ENCODE peak calls at places on chromosomes 12 and 14, in ten cellular contexts. S is osteoblast; V is SHP77 treated with DMSO at 0.1 percent for 48 hours; A is memory B cell; M is H7; O is SW 1271; C is stimulated activated CD8-positive, alpha-beta memory T cell treated with anti-CD3 and anti-CD28 coated beads, Interleukin-2, amount 100 ng/mL, for 1 hour; L is NCI-H2029 treated with DMSO at 0.1 percent for 48 hours; G is DMS 273 treated with DMSO at 0.1 percent for 48 hours; W is T-helper 1 cell. Z is an unnamed sample.
A peak's percentile ranks its signal among the peaks of the same experiment; 100 is the strongest.

GRCh38 chr12:90484130-90484529 is 470.8 kb downstream of the CCER1 start:
- DNase-seq in S (no peak), V (no peak), A (no peak), M (no peak), O (no peak), C (no peak), L (no peak), G (no peak), W (no peak), Z (no peak)

GRCh38 chr12:67826946-67827719 is 162.1 kb upstream of the IFNG-AS1 start:
- DNase-seq in S (no peak), V (no peak), A (no peak), M (no peak), O (no peak), C (no peak), L (no peak), G (peak; percentile 0), W (no peak), Z (no peak)

GRCh38 chr14:26403760-26404159 is 194.1 kb downstream of the NOVA1 start:
- DNase-seq in S (no peak), V (no peak), A (no peak), M (no peak), O (no peak), C (no peak), L (no peak), G (no peak), W (no peak), Z (no peak)

GRCh38 chr12:18990866-18991265 is 138.7 kb upstream of the PLEKHA5 start:
- DNase-seq in S (no peak), V (no peak), A (no peak), M (no peak), O (no peak), C (no peak), L (no peak), G (no peak), W (no peak), Z (no peak)

GRCh38 chr12:48000878-48001321 is 3.4 kb downstream of the COL2A1 start:
- DNase-seq in S (peak; percentile 86), V (no peak), A (no peak), M (peak; percentile 82), O (no peak), C (no peak), L (no peak), G (no peak), W (no peak), Z (no peak)

GRCh38 chr12:103848132-103848531 is 7.1 kb upstream of the NT5DC3 start:
- DNase-seq in S (no peak), V (no peak), A (no peak), M (no peak), O (no peak), C (no peak), L (no peak), G (no peak), W (no peak), Z (no peak)

GRCh38 chr12:90166671-90167070 is 458.0 kb upstream of the ATP2B1 start:
- DNase-seq in S (no peak), V (no peak), A (no peak), M (no peak), O (no peak), C (no peak), L (no peak), G (no peak), W (no peak), Z (no peak)

GRCh38 chr12:74538491-74539258 is 1.0 kb downstream of the ATXN7L3B start:
- DNase-seq in S (peak; percentile 51), V (no peak), A (peak; percentile 31), M (no peak), O (no peak), C (no peak), L (no peak), G (no peak), W (peak; percentile 47), Z (no peak)

GRCh38 chr14:63650336-63650952 is 8.8 kb upstream of the WDR89 start:
- DNase-seq in S (no peak), V (no peak), A (no peak), M (no peak), O (no peak), C (peak; percentile 12), L (no peak), G (no peak), W (peak; percentile 79), Z (peak; percentile 44)

GRCh38 chr12:89288959-89289358 is 63.3 kb downstream of the DUSP6 start:
- DNase-seq in S (no peak), V (no peak), A (no peak), M (no peak), O (no peak), C (no peak), L (no peak), G (no peak), W (no peak), Z (no peak)

GRCh38 chr12:23857201-23857600 is 92.3 kb downstream of the SOX5 start:
- DNase-seq in S (no peak), V (no peak), A (no peak), M (no peak), O (no peak), C (no peak), L (no peak), G (no peak), W (no peak), Z (no peak)

GRCh38 chr12:26712892-26713291 is 120.1 kb downstream of the ITPR2 start:
- DNase-seq in S (no peak), V (no peak), A (no peak), M (no peak), O (no peak), C (no peak), L (no peak), G (no peak), W (no peak), Z (no peak)

GRCh38 chr14:26163761-26164160 is 434.1 kb downstream of the NOVA1 start:
- DNase-seq in S (no peak), V (peak; percentile 62), A (no peak), M (peak; percentile 6), O (no peak), C (no peak), L (peak; percentile 62), G (peak; percentile 5), W (no peak), Z (no peak)

GRCh38 chr12:25723921-25724491 is 170.9 kb upstream of the LMNTD1 start:
- DNase-seq in S (peak; percentile 21), V (no peak), A (no peak), M (no peak), O (no peak), C (no peak), L (no peak), G (no peak), W (no peak), Z (no peak)

GRCh38 chr12:44334347-44334746 is 498.5 kb downstream of the TMEM117 start:
- DNase-seq in S (no peak), V (no peak), A (no peak), M (no peak), O (no peak), C (no peak), L (no peak), G (no peak), W (no peak), Z (no peak)

GRCh38 chr14:81319314-81319713 is 80.8 kb downstream of the STON2 start:
- DNase-seq in S (no peak), V (no peak), A (no peak), M (no peak), O (no peak), C (no peak), L (no peak), G (no peak), W (no peak), Z (no peak)

GRCh38 chr14:47674148-47674545 is 1.3 kb downstream of the MDGA2 start:
- DNase-seq in S (peak; percentile 48), V (peak; percentile 25), A (no peak), M (peak; percentile 68), O (no peak), C (no peak), L (no peak), G (no peak), W (no peak), Z (no peak)

GRCh38 chr12:115305867-115306266 is 621.9 kb upstream of the TBX3 start:
- DNase-seq in S (no peak), V (no peak), A (no peak), M (no peak), O (no peak), C (no peak), L (no peak), G (no peak), W (no peak), Z (no peak)

GRCh38 chr12:116539361-116539771 is 19.8 kb upstream of the MAP1LC3B2 start:
- DNase-seq in S (no peak), V (no peak), A (no peak), M (no peak), O (no peak), C (no peak), L (peak; percentile 64), G (no peak), W (no peak), Z (no peak)

GRCh38 chr14:92770454-92770853 is 22.0 kb upstream of the LGMN start:
- DNase-seq in S (no peak), V (no peak), A (no peak), M (no peak), O (no peak), C (no peak), L (no peak), G (no peak), W (peak; percentile 62), Z (no peak)

GRCh38 chr14:23401331-23401730 is 6.7 kb downstream of the MYH6 start:
- DNase-seq in S (peak; percentile 64), V (no peak), A (no peak), M (no peak), O (no peak), C (no peak), L (no peak), G (no peak), W (no peak), Z (no peak)

GRCh38 chr12:56941299-56942017 is 7.2 kb upstream of the SDR9C7 start:
- DNase-seq in S (peak; percentile 89), V (no peak), A (no peak), M (no peak), O (no peak), C (no peak), L (no peak), G (no peak), W (peak; percentile 31), Z (no peak)

GRCh38 chr14:101222362-101223090 is 319.0 kb upstream of the RTL1 start:
- DNase-seq in S (no peak), V (no peak), A (no peak), M (peak; percentile 64), O (no peak), C (no peak), L (no peak), G (no peak), W (no peak), Z (no peak)

GRCh38 chr12:72273851-72274284 is 1.7 kb downstream of the TRHDE start:
- DNase-seq in S (peak; percentile 78), V (no peak), A (no peak), M (peak; percentile 33), O (no peak), C (no peak), L (no peak), G (no peak), W (no peak), Z (no peak)

GRCh38 chr12:120783197-120783596 is 57.6 kb downstream of the ACADS start:
- DNase-seq in S (no peak), V (no peak), A (no peak), M (no peak), O (peak; percentile 63), C (no peak), L (no peak), G (no peak), W (peak; percentile 59), Z (no peak)

GRCh38 chr12:121468451-121468850 is 68.5 kb downstream of the RNF34 start:
- DNase-seq in S (no peak), V (no peak), A (no peak), M (no peak), O (no peak), C (no peak), L (no peak), G (no peak), W (no peak), Z (no peak)

GRCh38 chr12:1885605-1886245 is 32.7 kb downstream of the CACNA2D4 start:
- DNase-seq in S (no peak), V (no peak), A (no peak), M (no peak), O (no peak), C (no peak), L (no peak), G (no peak), W (no peak), Z (no peak)

GRCh38 chr12:91722072-91722471 is 423.6 kb downstream of the BTG1 start:
- DNase-seq in S (no peak), V (no peak), A (no peak), M (no peak), O (no peak), C (no peak), L (no peak), G (no peak), W (peak; percentile 31), Z (no peak)